ENCODE peak calls at places on chromosome 4, in nine cellular contexts. One of them, this sample, is unnamed.

GRCh38 chr4:41600243-41600642 is 62.3 kb downstream of the LIMCH1 start:
- DNase-seq in cerebellum: no peak
- DNase-seq in NCI-H1105 treated with DMSO at 0.1 percent for 48 hours: peak
- DNase-seq in activated CD4-positive, alpha-beta T cell treated with anti-CD3 and anti-CD28 coated beads for 1 hour: no peak
- DNase-seq in pulmonary artery endothelial cell: peak
- DNase-seq in kidney epithelial cell: peak
- DNase-seq in EH: peak
- DNase-seq in ACHN: peak
- DNase-seq in fibroblast of pulmonary artery: peak
- DNase-seq in this sample: no peak

GRCh38 chr4:61985426-61985825 is 785.3 kb downstream of the ADGRL3 start:
- DNase-seq in cerebellum: peak
- DNase-seq in NCI-H1105 treated with DMSO at 0.1 percent for 48 hours: no peak
- DNase-seq in activated CD4-positive, alpha-beta T cell treated with anti-CD3 and anti-CD28 coated beads for 1 hour: no peak
- DNase-seq in pulmonary artery endothelial cell: no peak
- DNase-seq in kidney epithelial cell: no peak
- DNase-seq in EH: no peak
- DNase-seq in ACHN: no peak
- DNase-seq in fibroblast of pulmonary artery: no peak
- DNase-seq in this sample: no peak

GRCh38 chr4:177047070-177047850 is 254.5 kb upstream of the VEGFC start:
- DNase-seq in cerebellum: no peak
- DNase-seq in NCI-H1105 treated with DMSO at 0.1 percent for 48 hours: peak
- DNase-seq in activated CD4-positive, alpha-beta T cell treated with anti-CD3 and anti-CD28 coated beads for 1 hour: no peak
- DNase-seq in pulmonary artery endothelial cell: peak
- DNase-seq in kidney epithelial cell: peak
- DNase-seq in EH: peak
- DNase-seq in ACHN: peak
- DNase-seq in fibroblast of pulmonary artery: peak
- DNase-seq in this sample: peak

GRCh38 chr4:169619518-169619957 is 840 bp upstream of the CLCN3 start:
- DNase-seq in cerebellum: peak
- DNase-seq in NCI-H1105 treated with DMSO at 0.1 percent for 48 hours: peak
- DNase-seq in activated CD4-positive, alpha-beta T cell treated with anti-CD3 and anti-CD28 coated beads for 1 hour: peak
- DNase-seq in pulmonary artery endothelial cell: no peak
- DNase-seq in kidney epithelial cell: no peak
- DNase-seq in EH: peak
- DNase-seq in ACHN: peak
- DNase-seq in fibroblast of pulmonary artery: peak
- DNase-seq in this sample: peak

GRCh38 chr4:8614365-8615193 is 22.0 kb downstream of the CPZ start:
- DNase-seq in cerebellum: no peak
- DNase-seq in NCI-H1105 treated with DMSO at 0.1 percent for 48 hours: no peak
- DNase-seq in activated CD4-positive, alpha-beta T cell treated with anti-CD3 and anti-CD28 coated beads for 1 hour: no peak
- DNase-seq in pulmonary artery endothelial cell: no peak
- DNase-seq in kidney epithelial cell: no peak
- DNase-seq in EH: no peak
- DNase-seq in ACHN: no peak
- DNase-seq in fibroblast of pulmonary artery: no peak
- DNase-seq in this sample: no peak

GRCh38 chr4:10161146-10161545 is 44.5 kb upstream of the WDR1 start:
- DNase-seq in cerebellum: no peak
- DNase-seq in NCI-H1105 treated with DMSO at 0.1 percent for 48 hours: no peak
- DNase-seq in activated CD4-positive, alpha-beta T cell treated with anti-CD3 and anti-CD28 coated beads for 1 hour: no peak
- DNase-seq in pulmonary artery endothelial cell: no peak
- DNase-seq in kidney epithelial cell: no peak
- DNase-seq in EH: peak
- DNase-seq in ACHN: no peak
- DNase-seq in fibroblast of pulmonary artery: peak
- DNase-seq in this sample: no peak

GRCh38 chr4:185730849-185731608 is 81.0 kb downstream of the SORBS2 start:
- DNase-seq in cerebellum: no peak
- DNase-seq in NCI-H1105 treated with DMSO at 0.1 percent for 48 hours: no peak
- DNase-seq in activated CD4-positive, alpha-beta T cell treated with anti-CD3 and anti-CD28 coated beads for 1 hour: no peak
- DNase-seq in pulmonary artery endothelial cell: no peak
- DNase-seq in kidney epithelial cell: no peak
- DNase-seq in EH: peak
- DNase-seq in ACHN: no peak
- DNase-seq in fibroblast of pulmonary artery: peak
- DNase-seq in this sample: no peak

GRCh38 chr4:125043453-125043852 is 271.3 kb upstream of the FAT4 start:
- DNase-seq in cerebellum: no peak
- DNase-seq in NCI-H1105 treated with DMSO at 0.1 percent for 48 hours: no peak
- DNase-seq in activated CD4-positive, alpha-beta T cell treated with anti-CD3 and anti-CD28 coated beads for 1 hour: no peak
- DNase-seq in pulmonary artery endothelial cell: no peak
- DNase-seq in kidney epithelial cell: no peak
- DNase-seq in EH: no peak
- DNase-seq in ACHN: no peak
- DNase-seq in fibroblast of pulmonary artery: no peak
- DNase-seq in this sample: no peak

GRCh38 chr4:90926957-90927356 is 799.8 kb downstream of the CCSER1 start:
- DNase-seq in cerebellum: no peak
- DNase-seq in NCI-H1105 treated with DMSO at 0.1 percent for 48 hours: no peak
- DNase-seq in activated CD4-positive, alpha-beta T cell treated with anti-CD3 and anti-CD28 coated beads for 1 hour: no peak
- DNase-seq in pulmonary artery endothelial cell: no peak
- DNase-seq in kidney epithelial cell: no peak
- DNase-seq in EH: no peak
- DNase-seq in ACHN: no peak
- DNase-seq in fibroblast of pulmonary artery: no peak
- DNase-seq in this sample: no peak

GRCh38 chr4:24236532-24236931 is 346.7 kb upstream of the PPARGC1A start:
- DNase-seq in cerebellum: no peak
- DNase-seq in NCI-H1105 treated with DMSO at 0.1 percent for 48 hours: no peak
- DNase-seq in activated CD4-positive, alpha-beta T cell treated with anti-CD3 and anti-CD28 coated beads for 1 hour: no peak
- DNase-seq in pulmonary artery endothelial cell: no peak
- DNase-seq in kidney epithelial cell: no peak
- DNase-seq in EH: no peak
- DNase-seq in ACHN: no peak
- DNase-seq in fibroblast of pulmonary artery: no peak
- DNase-seq in this sample: no peak

GRCh38 chr4:113582737-113583136 is 178.8 kb downstream of the CAMK2D start:
- DNase-seq in cerebellum: no peak
- DNase-seq in NCI-H1105 treated with DMSO at 0.1 percent for 48 hours: no peak
- DNase-seq in activated CD4-positive, alpha-beta T cell treated with anti-CD3 and anti-CD28 coated beads for 1 hour: no peak
- DNase-seq in pulmonary artery endothelial cell: no peak
- DNase-seq in kidney epithelial cell: no peak
- DNase-seq in EH: no peak
- DNase-seq in ACHN: no peak
- DNase-seq in fibroblast of pulmonary artery: no peak
- DNase-seq in this sample: no peak

GRCh38 chr4:150381671-150382427 is 200.1 kb upstream of the MAB21L2 start:
- DNase-seq in cerebellum: no peak
- DNase-seq in NCI-H1105 treated with DMSO at 0.1 percent for 48 hours: no peak
- DNase-seq in activated CD4-positive, alpha-beta T cell treated with anti-CD3 and anti-CD28 coated beads for 1 hour: no peak
- DNase-seq in pulmonary artery endothelial cell: no peak
- DNase-seq in kidney epithelial cell: no peak
- DNase-seq in EH: peak
- DNase-seq in ACHN: no peak
- DNase-seq in fibroblast of pulmonary artery: peak
- DNase-seq in this sample: no peak

GRCh38 chr4:110007217-110007616 is 94.5 kb downstream of the EGF start:
- DNase-seq in cerebellum: no peak
- DNase-seq in NCI-H1105 treated with DMSO at 0.1 percent for 48 hours: no peak
- DNase-seq in activated CD4-positive, alpha-beta T cell treated with anti-CD3 and anti-CD28 coated beads for 1 hour: no peak
- DNase-seq in pulmonary artery endothelial cell: no peak
- DNase-seq in kidney epithelial cell: no peak
- DNase-seq in EH: no peak
- DNase-seq in ACHN: no peak
- DNase-seq in fibroblast of pulmonary artery: no peak
- DNase-seq in this sample: no peak

GRCh38 chr4:73021634-73022033 is 47.9 kb downstream of the COX18 start:
- DNase-seq in cerebellum: peak
- DNase-seq in NCI-H1105 treated with DMSO at 0.1 percent for 48 hours: peak
- DNase-seq in activated CD4-positive, alpha-beta T cell treated with anti-CD3 and anti-CD28 coated beads for 1 hour: no peak
- DNase-seq in pulmonary artery endothelial cell: peak
- DNase-seq in kidney epithelial cell: no peak
- DNase-seq in EH: peak
- DNase-seq in ACHN: peak
- DNase-seq in fibroblast of pulmonary artery: peak
- DNase-seq in this sample: no peak

GRCh38 chr4:121740796-121741409 is 24.1 kb downstream of the SMIM43 start:
- DNase-seq in cerebellum: no peak
- DNase-seq in NCI-H1105 treated with DMSO at 0.1 percent for 48 hours: no peak
- DNase-seq in activated CD4-positive, alpha-beta T cell treated with anti-CD3 and anti-CD28 coated beads for 1 hour: no peak
- DNase-seq in pulmonary artery endothelial cell: no peak
- DNase-seq in kidney epithelial cell: no peak
- DNase-seq in EH: no peak
- DNase-seq in ACHN: no peak
- DNase-seq in fibroblast of pulmonary artery: no peak
- DNase-seq in this sample: no peak

GRCh38 chr4:169621754-169622481 is 1.5 kb downstream of the CLCN3 start:
- DNase-seq in cerebellum: no peak
- DNase-seq in NCI-H1105 treated with DMSO at 0.1 percent for 48 hours: peak
- DNase-seq in activated CD4-positive, alpha-beta T cell treated with anti-CD3 and anti-CD28 coated beads for 1 hour: no peak
- DNase-seq in pulmonary artery endothelial cell: no peak
- DNase-seq in kidney epithelial cell: no peak
- DNase-seq in EH: peak
- DNase-seq in ACHN: peak
- DNase-seq in fibroblast of pulmonary artery: peak
- DNase-seq in this sample: no peak

GRCh38 chr4:171954650-171955049 is 141.4 kb downstream of the GALNTL6 start:
- DNase-seq in cerebellum: no peak
- DNase-seq in NCI-H1105 treated with DMSO at 0.1 percent for 48 hours: no peak
- DNase-seq in activated CD4-positive, alpha-beta T cell treated with anti-CD3 and anti-CD28 coated beads for 1 hour: no peak
- DNase-seq in pulmonary artery endothelial cell: no peak
- DNase-seq in kidney epithelial cell: peak
- DNase-seq in EH: no peak
- DNase-seq in ACHN: peak
- DNase-seq in fibroblast of pulmonary artery: no peak
- DNase-seq in this sample: no peak

GRCh38 chr4:188976644-188977115 is 837.4 kb downstream of the TRIML1 start:
- DNase-seq in cerebellum: no peak
- DNase-seq in NCI-H1105 treated with DMSO at 0.1 percent for 48 hours: peak
- DNase-seq in activated CD4-positive, alpha-beta T cell treated with anti-CD3 and anti-CD28 coated beads for 1 hour: no peak
- DNase-seq in pulmonary artery endothelial cell: no peak
- DNase-seq in kidney epithelial cell: peak
- DNase-seq in EH: peak
- DNase-seq in ACHN: peak
- DNase-seq in fibroblast of pulmonary artery: peak
- DNase-seq in this sample: peak

GRCh38 chr4:84146300-84146942 is 352.7 kb downstream of the NKX6-1 start:
- DNase-seq in cerebellum: no peak
- DNase-seq in NCI-H1105 treated with DMSO at 0.1 percent for 48 hours: no peak
- DNase-seq in activated CD4-positive, alpha-beta T cell treated with anti-CD3 and anti-CD28 coated beads for 1 hour: no peak
- DNase-seq in pulmonary artery endothelial cell: no peak
- DNase-seq in kidney epithelial cell: no peak
- DNase-seq in EH: no peak
- DNase-seq in ACHN: peak
- DNase-seq in fibroblast of pulmonary artery: no peak
- DNase-seq in this sample: no peak

GRCh38 chr4:144295286-144295995 is 154.9 kb upstream of the GYPA start:
- DNase-seq in cerebellum: no peak
- DNase-seq in NCI-H1105 treated with DMSO at 0.1 percent for 48 hours: no peak
- DNase-seq in activated CD4-positive, alpha-beta T cell treated with anti-CD3 and anti-CD28 coated beads for 1 hour: no peak
- DNase-seq in pulmonary artery endothelial cell: no peak
- DNase-seq in kidney epithelial cell: no peak
- DNase-seq in EH: peak
- DNase-seq in ACHN: no peak
- DNase-seq in fibroblast of pulmonary artery: peak
- DNase-seq in this sample: no peak

GRCh38 chr4:61614256-61614655 is 414.1 kb downstream of the ADGRL3 start:
- DNase-seq in cerebellum: no peak
- DNase-seq in NCI-H1105 treated with DMSO at 0.1 percent for 48 hours: no peak
- DNase-seq in activated CD4-positive, alpha-beta T cell treated with anti-CD3 and anti-CD28 coated beads for 1 hour: no peak
- DNase-seq in pulmonary artery endothelial cell: no peak
- DNase-seq in kidney epithelial cell: no peak
- DNase-seq in EH: no peak
- DNase-seq in ACHN: no peak
- DNase-seq in fibroblast of pulmonary artery: peak
- DNase-seq in this sample: no peak

GRCh38 chr4:174873931-174874330 is 44.2 kb upstream of the ADAM29 start:
- DNase-seq in cerebellum: no peak
- DNase-seq in NCI-H1105 treated with DMSO at 0.1 percent for 48 hours: no peak
- DNase-seq in activated CD4-positive, alpha-beta T cell treated with anti-CD3 and anti-CD28 coated beads for 1 hour: no peak
- DNase-seq in pulmonary artery endothelial cell: no peak
- DNase-seq in kidney epithelial cell: no peak
- DNase-seq in EH: no peak
- DNase-seq in ACHN: peak
- DNase-seq in fibroblast of pulmonary artery: no peak
- DNase-seq in this sample: no peak

GRCh38 chr4:38688676-38689355 is 24.8 kb downstream of the KLF3 start:
- DNase-seq in cerebellum: no peak
- DNase-seq in NCI-H1105 treated with DMSO at 0.1 percent for 48 hours: no peak
- DNase-seq in activated CD4-positive, alpha-beta T cell treated with anti-CD3 and anti-CD28 coated beads for 1 hour: no peak
- DNase-seq in pulmonary artery endothelial cell: peak
- DNase-seq in kidney epithelial cell: no peak
- DNase-seq in EH: peak
- DNase-seq in ACHN: no peak
- DNase-seq in fibroblast of pulmonary artery: no peak
- DNase-seq in this sample: no peak

GRCh38 chr4:26360864-26361263 is 40.0 kb downstream of the RBPJ start:
- DNase-seq in cerebellum: no peak
- DNase-seq in NCI-H1105 treated with DMSO at 0.1 percent for 48 hours: no peak
- DNase-seq in activated CD4-positive, alpha-beta T cell treated with anti-CD3 and anti-CD28 coated beads for 1 hour: no peak
- DNase-seq in pulmonary artery endothelial cell: no peak
- DNase-seq in kidney epithelial cell: no peak
- DNase-seq in EH: peak
- DNase-seq in ACHN: no peak
- DNase-seq in fibroblast of pulmonary artery: no peak
- DNase-seq in this sample: no peak

GRCh38 chr4:84480082-84480481 is 19.0 kb downstream of the NKX6-1 start:
- DNase-seq in cerebellum: no peak
- DNase-seq in NCI-H1105 treated with DMSO at 0.1 percent for 48 hours: no peak
- DNase-seq in activated CD4-positive, alpha-beta T cell treated with anti-CD3 and anti-CD28 coated beads for 1 hour: no peak
- DNase-seq in pulmonary artery endothelial cell: no peak
- DNase-seq in kidney epithelial cell: no peak
- DNase-seq in EH: no peak
- DNase-seq in ACHN: no peak
- DNase-seq in fibroblast of pulmonary artery: no peak
- DNase-seq in this sample: no peak

GRCh38 chr4:105451346-105451745 is 22.5 kb downstream of the PPA2 start:
- DNase-seq in cerebellum: no peak
- DNase-seq in NCI-H1105 treated with DMSO at 0.1 percent for 48 hours: peak
- DNase-seq in activated CD4-positive, alpha-beta T cell treated with anti-CD3 and anti-CD28 coated beads for 1 hour: no peak
- DNase-seq in pulmonary artery endothelial cell: no peak
- DNase-seq in kidney epithelial cell: no peak
- DNase-seq in EH: no peak
- DNase-seq in ACHN: no peak
- DNase-seq in fibroblast of pulmonary artery: no peak
- DNase-seq in this sample: no peak

GRCh38 chr4:165402375-165402774 is 23.6 kb downstream of the CPE start:
- DNase-seq in cerebellum: no peak
- DNase-seq in NCI-H1105 treated with DMSO at 0.1 percent for 48 hours: no peak
- DNase-seq in activated CD4-positive, alpha-beta T cell treated with anti-CD3 and anti-CD28 coated beads for 1 hour: no peak
- DNase-seq in pulmonary artery endothelial cell: no peak
- DNase-seq in kidney epithelial cell: no peak
- DNase-seq in EH: no peak
- DNase-seq in ACHN: no peak
- DNase-seq in fibroblast of pulmonary artery: no peak
- DNase-seq in this sample: no peak

GRCh38 chr4:12260453-12260852 is 831.8 kb upstream of the HS3ST1 start:
- DNase-seq in cerebellum: no peak
- DNase-seq in NCI-H1105 treated with DMSO at 0.1 percent for 48 hours: no peak
- DNase-seq in activated CD4-positive, alpha-beta T cell treated with anti-CD3 and anti-CD28 coated beads for 1 hour: no peak
- DNase-seq in pulmonary artery endothelial cell: no peak
- DNase-seq in kidney epithelial cell: no peak
- DNase-seq in EH: no peak
- DNase-seq in ACHN: no peak
- DNase-seq in fibroblast of pulmonary artery: no peak
- DNase-seq in this sample: no peak

GRCh38 chr4:153466637-153467153 is 535 bp downstream of the TMEM131L start:
- DNase-seq in cerebellum: no peak
- DNase-seq in NCI-H1105 treated with DMSO at 0.1 percent for 48 hours: no peak
- DNase-seq in activated CD4-positive, alpha-beta T cell treated with anti-CD3 and anti-CD28 coated beads for 1 hour: no peak
- DNase-seq in pulmonary artery endothelial cell: no peak
- DNase-seq in kidney epithelial cell: no peak
- DNase-seq in EH: no peak
- DNase-seq in ACHN: no peak
- DNase-seq in fibroblast of pulmonary artery: no peak
- DNase-seq in this sample: no peak

GRCh38 chr4:18934197-18934596 is 912.6 kb upstream of the LCORL start:
- DNase-seq in cerebellum: no peak
- DNase-seq in NCI-H1105 treated with DMSO at 0.1 percent for 48 hours: peak
- DNase-seq in activated CD4-positive, alpha-beta T cell treated with anti-CD3 and anti-CD28 coated beads for 1 hour: no peak
- DNase-seq in pulmonary artery endothelial cell: no peak
- DNase-seq in kidney epithelial cell: no peak
- DNase-seq in EH: peak
- DNase-seq in ACHN: peak
- DNase-seq in fibroblast of pulmonary artery: no peak
- DNase-seq in this sample: no peak

This sample was measured in midbrain.